ENCODE peak calls at places on chromosome 13, in five cellular contexts. A, W, E, O and R are unnamed samples.

GRCh38 chr13:20566917-20567755 is at the start of gene IFT88:
- DNase-seq in A (peak; percentile 86), W (peak; percentile 86), E (peak; percentile 97), O (peak; percentile 83), R (peak; percentile 86)

GRCh38 chr13:58960909-58961308 is 1202.8 kb downstream of the DIAPH3 start:
- DNase-seq in A (peak; percentile 41), W (peak; percentile 65), E (peak; percentile 23), O (no peak), R (no peak)

GRCh38 chr13:29909975-29910674 is 59.7 kb upstream of the UBL3 start:
- DNase-seq in A (peak; percentile 60), W (no peak), E (no peak), O (peak; percentile 81), R (peak; percentile 46)

GRCh38 chr13:33761744-33762143 is 56.2 kb upstream of the RFC3 start:
- DNase-seq in A (peak; percentile 27), W (peak; percentile 57), E (no peak), O (peak; percentile 12), R (no peak)

GRCh38 chr13:111547726-111548273 is 227.4 kb downstream of the TEX29 start:
- DNase-seq in A (no peak), W (no peak), E (no peak), O (no peak), R (no peak)

GRCh38 chr13:22428188-22428828 is 752.5 kb upstream of the SGCG start:
- DNase-seq in A (peak; percentile 3), W (no peak), E (peak; percentile 64), O (no peak), R (peak; percentile 58)

GRCh38 chr13:90105276-90105675 is 1242.2 kb upstream of the MIR17HG start:
- DNase-seq in A (peak; percentile 76), W (no peak), E (no peak), O (peak; percentile 75), R (no peak)

GRCh38 chr13:27171244-27171829 is at the start of gene USP12:
- DNase-seq in A (peak; percentile 24), W (peak; percentile 63), E (peak; percentile 81), O (peak; percentile 23), R (peak; percentile 10)

GRCh38 chr13:111650626-111651025 is 330.2 kb downstream of the TEX29 start:
- DNase-seq in A (no peak), W (no peak), E (no peak), O (no peak), R (no peak)

GRCh38 chr13:114285166-114285808 is 3.9 kb downstream of the UPF3A start:
- DNase-seq in A (peak; percentile 51), W (no peak), E (no peak), O (peak; percentile 75), R (no peak)

GRCh38 chr13:25203256-25203794 is 31.2 kb upstream of the AMER2 start:
- DNase-seq in A (no peak), W (no peak), E (no peak), O (no peak), R (no peak)

GRCh38 chr13:24684600-24684998 is 4.4 kb downstream of the ATP12A start:
- DNase-seq in A (no peak), W (no peak), E (no peak), O (peak; percentile 62), R (no peak)

GRCh38 chr13:109256866-109257760 is 529.3 kb downstream of the IRS2 start:
- DNase-seq in A (peak; percentile 99), W (no peak), E (peak; percentile 80), O (peak; percentile 100), R (peak; percentile 99)

GRCh38 chr13:21326155-21327030 is 132.7 kb downstream of the ZDHHC20 start:
- DNase-seq in A (peak; percentile 46), W (no peak), E (peak; percentile 61), O (peak; percentile 25), R (peak; percentile 62)

GRCh38 chr13:26946675-26947342 is 186.2 kb upstream of the GPR12 start:
- DNase-seq in A (peak; percentile 48), W (peak; percentile 65), E (peak; percentile 74), O (peak; percentile 29), R (peak; percentile 15)

GRCh38 chr13:92513672-92514071 is 712.9 kb upstream of the GPC6 start:
- DNase-seq in A (peak; percentile 29), W (peak; percentile 0), E (no peak), O (no peak), R (no peak)

GRCh38 chr13:31846984-31847752 is 107.8 kb downstream of the RXFP2 start:
- DNase-seq in A (no peak), W (no peak), E (peak; percentile 26), O (no peak), R (no peak)

GRCh38 chr13:29956771-29957170 is 106.4 kb upstream of the UBL3 start:
- DNase-seq in A (no peak), W (no peak), E (no peak), O (no peak), R (no peak)

GRCh38 chr13:26664942-26665341 is 95.6 kb downstream of the GPR12 start:
- DNase-seq in A (no peak), W (peak; percentile 12), E (no peak), O (no peak), R (no peak)

GRCh38 chr13:48156466-48156865 is 61.6 kb upstream of the MED4 start:
- DNase-seq in A (no peak), W (peak; percentile 27), E (no peak), O (peak; percentile 47), R (peak; percentile 17)

GRCh38 chr13:97853550-97853949 is 99.9 kb upstream of the IPO5 start:
- DNase-seq in A (peak; percentile 32), W (no peak), E (no peak), O (no peak), R (no peak)

GRCh38 chr13:27425151-27425917 is 915 bp downstream of the GTF3A start:
- DNase-seq in A (peak; percentile 29), W (peak; percentile 22), E (no peak), O (peak; percentile 26), R (peak; percentile 35)

GRCh38 chr13:27055501-27055900 is 116.1 kb downstream of the USP12 start:
- DNase-seq in A (no peak), W (no peak), E (no peak), O (no peak), R (peak; percentile 74)

GRCh38 chr13:84431646-84432045 is 549.4 kb upstream of the SLITRK1 start:
- DNase-seq in A (peak; percentile 85), W (no peak), E (no peak), O (peak; percentile 10), R (peak; percentile 2)

GRCh38 chr13:60047943-60048342 is 115.8 kb downstream of the DIAPH3 start:
- DNase-seq in A (peak; percentile 5), W (no peak), E (no peak), O (peak; percentile 1), R (no peak)

GRCh38 chr13:33751151-33751550 is 66.8 kb upstream of the RFC3 start:
- DNase-seq in A (peak; percentile 88), W (no peak), E (no peak), O (peak; percentile 11), R (peak; percentile 2)

GRCh38 chr13:46831588-46832194 is 34.7 kb upstream of the ESD start:
- DNase-seq in A (peak; percentile 41), W (peak; percentile 58), E (peak; percentile 66), O (peak; percentile 37), R (peak; percentile 83)

GRCh38 chr13:98652721-98653470 is 76.0 kb upstream of the STK24 start:
- DNase-seq in A (no peak), W (no peak), E (no peak), O (no peak), R (no peak)

GRCh38 chr13:48853381-48854102 is 122.2 kb upstream of the FNDC3A start:
- DNase-seq in A (peak; percentile 24), W (no peak), E (no peak), O (no peak), R (no peak)

GRCh38 chr13:74767031-74767430 is 632.8 kb upstream of the KLF12 start:
- DNase-seq in A (peak; percentile 57), W (no peak), E (no peak), O (peak; percentile 63), R (peak; percentile 41)

GRCh38 chr13:79522583-79522982 is 41.6 kb downstream of the NDFIP2 start:
- DNase-seq in A (peak; percentile 95), W (no peak), E (no peak), O (peak; percentile 55), R (no peak)

GRCh38 chr13:33441015-33441414 is 155.5 kb upstream of the STARD13 start:
- DNase-seq in A (peak; percentile 43), W (no peak), E (peak; percentile 23), O (peak; percentile 36), R (peak; percentile 46)

DNA sequence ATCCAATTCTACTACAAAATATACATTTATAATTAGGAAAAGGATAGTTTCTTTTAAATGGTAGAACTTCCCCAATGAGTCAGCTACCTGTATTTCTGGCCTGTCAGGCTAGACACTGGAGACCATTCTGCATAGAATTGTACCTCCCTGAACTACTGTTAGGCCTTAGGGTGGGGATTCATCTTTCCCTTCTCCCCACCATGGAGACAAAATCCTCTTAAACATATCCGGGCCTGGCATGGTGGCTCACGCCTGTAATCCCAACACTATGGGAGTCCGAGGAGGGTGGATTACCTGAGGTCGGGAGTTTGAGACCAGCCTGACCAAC is 24.5 kb upstream of the TPT1 start:
- DNase-seq in A (no peak), W (no peak), E (no peak), O (peak; percentile 35), R (no peak)
- H2AFZ ChIP-seq in A (no peak overlapping the region), W (no peak overlapping the region), E (no peak overlapping the region), O (no peak overlapping the region), R (no peak overlapping the region)

DNA sequence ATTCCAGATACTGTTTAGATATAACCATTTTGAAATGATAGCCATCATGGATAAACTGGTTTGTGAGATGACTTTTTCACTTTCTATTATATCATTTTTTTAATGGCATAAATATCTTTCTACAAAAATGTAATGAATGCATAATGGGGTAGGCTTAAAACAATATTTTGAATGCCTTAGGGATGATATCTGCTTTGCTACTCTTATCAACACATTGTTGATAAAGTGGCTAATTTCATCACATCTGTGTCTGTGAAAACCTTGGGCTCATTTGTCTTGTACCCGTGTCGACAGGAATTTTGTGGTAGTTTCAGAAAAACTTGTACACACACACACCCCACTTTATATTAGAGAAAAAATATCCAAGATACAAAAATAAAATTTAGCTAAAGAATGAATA is 44.1 kb downstream of the SLITRK6 start:
- DNase-seq in A (peak; percentile 13), W (no peak), E (no peak), O (no peak), R (no peak)
- H2AFZ ChIP-seq in A (no peak overlapping the region), W (no peak overlapping the region), E (no peak overlapping the region), O (no peak overlapping the region), R (no peak overlapping the region)

DNA sequence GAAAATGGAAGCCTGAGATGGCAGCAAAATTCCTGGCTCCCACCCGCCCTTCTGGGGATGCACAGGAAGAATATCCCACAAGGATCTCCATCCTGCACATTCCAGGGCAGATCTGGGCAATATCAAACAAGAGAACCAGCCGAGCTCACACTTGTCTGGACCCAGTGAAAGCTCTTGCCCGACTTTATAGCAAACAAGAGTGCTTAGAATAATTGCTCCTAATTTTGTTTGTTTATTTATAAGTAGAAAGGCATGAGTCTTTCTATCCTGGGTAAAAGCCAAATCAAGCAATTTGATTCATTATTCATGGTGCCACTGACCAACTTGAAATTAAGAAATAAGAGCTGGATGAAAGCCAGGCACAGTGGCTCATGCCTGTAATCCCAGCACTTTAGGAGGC is 110.4 kb upstream of the ABCC4 start:
- DNase-seq in A (peak; percentile 42), W (no peak), E (no peak), O (peak; percentile 16), R (no peak)
- H2AFZ ChIP-seq in A (no peak overlapping the region), W (no peak overlapping the region), E (no peak overlapping the region), O (no peak overlapping the region), R (no peak overlapping the region)

GRCh38 chr13:38819053-38819452 is 132.2 kb downstream of the FREM2 start:
- DNase-seq in A (peak; percentile 64), W (no peak), E (peak; percentile 63), O (peak; percentile 57), R (no peak)
- H2AFZ ChIP-seq in A (no peak overlapping the region), W (no peak overlapping the region), E (no peak overlapping the region), O (peak overlapping the region; percentile 72), R (no peak overlapping the region)